ENCODE peak calls at places on chromosomes 5 and 9, in ten cellular contexts. K, R, F, V, G, Y, T, Z, O and Q are unnamed samples.

GRCh38 chr9:130554606-130555005 is 24.8 kb upstream of the FUBP3 start:
- DNase-seq in V (no peak), G (no peak), O (no peak), F (no peak), K (no peak), Y (no peak), R (no peak), Z (no peak), T (no peak), Q (no peak)

GRCh38 chr9:127588740-127589506 is 23.2 kb upstream of the STXBP1 start:
- DNase-seq in T (no peak), G (no peak), Y (no peak), F (no peak), K (no peak), R (no peak), O (no peak), V (no peak), Z (no peak), Q (no peak)

GRCh38 chr5:92560698-92561361 is 1020.2 kb downstream of the NR2F1-AS1 start:
- DNase-seq in F (peak), V (no peak), R (no peak), Y (peak), K (no peak), G (no peak), T (no peak), O (no peak), Z (no peak), Q (peak)

GRCh38 chr5:103389846-103390245 is 131.3 kb downstream of the MACIR start:
- DNase-seq in T (no peak), F (no peak), Z (no peak), G (no peak), V (no peak), R (no peak), O (peak), Y (no peak), K (no peak), Q (no peak)

GRCh38 chr9:71814805-71815204 is 46.5 kb upstream of the CEMIP2 start:
- DNase-seq in O (no peak), F (no peak), G (no peak), V (no peak), T (no peak), Z (no peak), K (no peak), R (no peak), Y (no peak), Q (no peak)

GRCh38 chr5:96716007-96716406 is 53.8 kb downstream of the CAST start:
- DNase-seq in F (no peak), O (no peak), Z (no peak), Y (no peak), R (no peak), G (no peak), K (no peak), V (no peak), T (no peak), Q (no peak)

GRCh38 chr5:104355350-104355749 is 792.8 kb upstream of the NUDT12 start:
- DNase-seq in T (no peak), F (no peak), Y (no peak), G (no peak), K (no peak), V (no peak), Z (no peak), R (no peak), O (no peak), Q (peak)

GRCh38 chr9:93575706-93576295 is 583 bp upstream of the PHF2 start:
- DNase-seq in K (no peak), V (no peak), F (peak), R (no peak), T (peak), Z (peak), G (peak), Y (peak), O (peak), Q (peak)

GRCh38 chr9:5650356-5651105 is 21.6 kb downstream of the RIC1 start:
- DNase-seq in O (no peak), K (no peak), F (peak), G (no peak), R (no peak), T (no peak), V (no peak), Y (no peak), Z (no peak), Q (no peak)

GRCh38 chr5:57277085-57277484 is 103.2 kb downstream of the GPBP1 start:
- DNase-seq in R (no peak), Y (peak), G (no peak), V (no peak), Z (no peak), F (peak), O (peak), T (no peak), K (no peak), Q (no peak)

GRCh38 chr9:98967257-98967656 is 23.6 kb downstream of the COL15A1 start:
- DNase-seq in V (no peak), Y (no peak), K (no peak), T (no peak), F (no peak), R (no peak), G (no peak), O (no peak), Z (no peak), Q (no peak)

GRCh38 chr5:80781356-80781755 is 126.6 kb upstream of the DHFR start:
- DNase-seq in O (no peak), R (peak), V (no peak), Z (no peak), Y (peak), F (no peak), K (no peak), G (no peak), T (peak), Q (no peak)

GRCh38 chr9:125997510-125997823 is 250.3 kb downstream of the PBX3 start:
- DNase-seq in F (no peak), Y (no peak), Z (no peak), G (no peak), K (no peak), R (no peak), O (no peak), T (no peak), V (no peak), Q (no peak)

GRCh38 chr9:79592736-79593493 is 21.1 kb downstream of the TLE4 start:
- DNase-seq in K (no peak), O (no peak), Y (no peak), Z (no peak), V (no peak), R (no peak), G (peak), T (peak), F (no peak), Q (no peak)

GRCh38 chr5:60177596-60177995 is 284.1 kb upstream of the PDE4D start:
- DNase-seq in T (no peak), G (no peak), V (no peak), O (no peak), F (no peak), R (peak), Y (no peak), K (no peak), Z (no peak), Q (no peak)

GRCh38 chr9:134188421-134189166 is 24.2 kb upstream of the RNU6ATAC start:
- DNase-seq in V (no peak), Y (no peak), T (no peak), F (no peak), G (no peak), K (no peak), Z (no peak), R (no peak), O (peak), Q (no peak)

GRCh38 chr5:154351141-154351540 is 94.7 kb upstream of the SAP30L start:
- DNase-seq in G (no peak), Z (no peak), T (no peak), F (no peak), O (no peak), R (no peak), Y (no peak), V (no peak), K (no peak), Q (no peak)

GRCh38 chr5:6452622-6453504 is 4.2 kb downstream of the UBE2QL1 start:
- DNase-seq in T (no peak), O (no peak), R (no peak), G (no peak), Y (no peak), K (no peak), V (no peak), Z (no peak), F (no peak), Q (no peak)

GRCh38 chr5:78526049-78526525 is 122.5 kb downstream of the LHFPL2 start:
- DNase-seq in T (no peak), R (no peak), V (no peak), G (no peak), K (peak), Y (no peak), O (no peak), F (no peak), Z (no peak), Q (peak)

GRCh38 chr9:121059998-121060636 is 10.0 kb upstream of the C5 start:
- DNase-seq in Y (peak), F (peak), V (peak), R (peak), Z (no peak), T (no peak), O (peak), G (peak), K (peak), Q (peak)